ENCODE peak calls at places on chromosomes 3 and 15, in eight cellular contexts. Y is ELR, L is ovary, X is non-pigmented ciliary epithelial cell, C is HCEC 1CT, E is T-helper 22 cell, B is mucosa of gallbladder, R is germinal center. G is an unnamed sample.

GRCh38 chr3:141273700-141274410 is 42.2 kb downstream of the PXYLP1 start:
- DNase-seq in Y (no peak), L (no peak), X (no peak), C (no peak), E (no peak), B (no peak), R (no peak), G (no peak)

GRCh38 chr3:82940124-82940523 is 1178.7 kb upstream of the GBE1 start:
- DNase-seq in Y (no peak), L (no peak), X (no peak), C (no peak), E (no peak), B (no peak), R (no peak), G (no peak)

GRCh38 chr3:134312072-134312872 is 61.6 kb upstream of the RYK start:
- DNase-seq in Y (peak; percentile 65), L (peak; percentile 61), X (no peak), C (no peak), E (no peak), B (no peak), R (no peak), G (no peak)

GRCh38 chr3:11558461-11558903 is 85.2 kb downstream of the VGLL4 start:
- DNase-seq in Y (no peak), L (peak; percentile 63), X (no peak), C (no peak), E (no peak), B (no peak), R (no peak), G (no peak)

GRCh38 chr15:71444866-71445590 is 329.8 kb downstream of the THSD4 start:
- DNase-seq in Y (peak; percentile 83), L (no peak), X (no peak), C (peak; percentile 76), E (no peak), B (no peak), R (no peak), G (no peak)

GRCh38 chr15:91553455-91553854 is 300.1 kb upstream of the SLCO3A1 start:
- DNase-seq in Y (no peak), L (no peak), X (no peak), C (no peak), E (no peak), B (no peak), R (no peak), G (no peak)

GRCh38 chr15:29613951-29614382 is 208.3 kb downstream of the TJP1 start:
- DNase-seq in Y (no peak), L (no peak), X (no peak), C (no peak), E (no peak), B (no peak), R (no peak), G (no peak)

GRCh38 chr3:4979401-4980228 is at the start of gene BHLHE40:
- DNase-seq in Y (peak; percentile 36), L (no peak), X (no peak), C (no peak), E (no peak), B (no peak), R (peak; percentile 24), G (no peak)

GRCh38 chr15:42060477-42060763 is 33.9 kb downstream of the PLA2G4D start:
- DNase-seq in Y (no peak), L (no peak), X (no peak), C (no peak), E (no peak), B (no peak), R (no peak), G (no peak)

GRCh38 chr15:101295607-101296225 is 668 bp upstream of the SNRPA1 start:
- DNase-seq in Y (no peak), L (no peak), X (no peak), C (peak; percentile 11), E (no peak), B (no peak), R (no peak), G (no peak)

GRCh38 chr15:37038036-37038715 is 62.2 kb downstream of the MEIS2 start:
- DNase-seq in Y (no peak), L (no peak), X (no peak), C (no peak), E (no peak), B (no peak), R (no peak), G (no peak)

GRCh38 chr15:82165948-82166376 is 96.6 kb downstream of the EFL1 start:
- DNase-seq in Y (no peak), L (no peak), X (no peak), C (no peak), E (no peak), B (no peak), R (no peak), G (no peak)

GRCh38 chr3:57544181-57545125 is at the start of gene DNAH12:
- DNase-seq in Y (peak; percentile 50), L (peak; percentile 68), X (no peak), C (no peak), E (no peak), B (no peak), R (peak; percentile 47), G (no peak)

GRCh38 chr3:29267231-29267630 is 13.6 kb upstream of the RBMS3 start:
- DNase-seq in Y (no peak), L (no peak), X (no peak), C (no peak), E (no peak), B (no peak), R (no peak), G (no peak)

GRCh38 chr15:43204016-43204901 is 16.6 kb downstream of the EPB42 start:
- DNase-seq in Y (peak; percentile 76), L (peak; percentile 48), X (peak; percentile 28), C (peak; percentile 73), E (no peak), B (peak; percentile 26), R (peak; percentile 54), G (no peak)

GRCh38 chr3:155026999-155027591 is 53.0 kb upstream of the MME start:
- DNase-seq in Y (no peak), L (no peak), X (no peak), C (peak; percentile 91), E (no peak), B (no peak), R (no peak), G (no peak)

GRCh38 chr15:98951493-98952320 is 55.9 kb downstream of the PGPEP1L start:
- DNase-seq in Y (no peak), L (peak; percentile 79), X (no peak), C (no peak), E (no peak), B (no peak), R (no peak), G (no peak)

GRCh38 chr3:165518346-165518745 is 318.9 kb downstream of the BCHE start:
- DNase-seq in Y (peak; percentile 44), L (no peak), X (no peak), C (no peak), E (no peak), B (no peak), R (no peak), G (no peak)

GRCh38 chr15:99682455-99682854 is 50.8 kb downstream of the LYSMD4 start:
- DNase-seq in Y (peak; percentile 79), L (no peak), X (peak; percentile 91), C (peak; percentile 67), E (no peak), B (no peak), R (no peak), G (no peak)